ENCODE peak calls at places on chromosomes 11 and 22, in four cellular contexts. J, G, A and L are unnamed samples.

GRCh38 chr22:31377609-31378008 is 21.8 kb upstream of the DRG1 start:
- DNase-seq in J (no peak), G (peak), A (no peak), L (no peak)

GRCh38 chr11:94469416-94469815 is 24.2 kb downstream of the MRE11 start:
- DNase-seq in J (no peak), G (no peak), A (no peak), L (no peak)

GRCh38 chr11:6321961-6322362 is 1.7 kb upstream of the CAVIN3 start:
- DNase-seq in J (no peak), G (peak), A (no peak), L (peak)

GRCh38 chr11:61586792-61587430 is 6.0 kb upstream of the SYT7 start:
- DNase-seq in J (no peak), G (no peak), A (no peak), L (no peak)

GRCh38 chr22:33958741-33959140 is 38.5 kb upstream of the LARGE1 start:
- DNase-seq in J (no peak), G (no peak), A (no peak), L (no peak)

GRCh38 chr11:123653405-123653996 is 923 bp downstream of the SCN3B start:
- DNase-seq in J (no peak), G (no peak), A (no peak), L (peak)

GRCh38 chr22:28005513-28005912 is 86.5 kb upstream of the PITPNB start:
- DNase-seq in J (no peak), G (no peak), A (no peak), L (no peak)

GRCh38 chr11:26974068-26974790 is 19.7 kb upstream of the FIBIN start:
- DNase-seq in J (no peak), G (peak), A (no peak), L (no peak)

GRCh38 chr11:108551653-108552462 is 41.7 kb downstream of the EXPH5 start:
- DNase-seq in J (no peak), G (peak), A (no peak), L (no peak)

GRCh38 chr11:7072401-7073028 is 16.3 kb upstream of the RBMXL2 start:
- DNase-seq in J (no peak), G (no peak), A (no peak), L (no peak)

GRCh38 chr11:112318193-112318592 is 57.5 kb upstream of the PLET1 start:
- DNase-seq in J (no peak), G (peak), A (no peak), L (no peak)

GRCh38 chr11:36035999-36036398 is 92.1 kb downstream of the LDLRAD3 start:
- DNase-seq in J (no peak), G (no peak), A (no peak), L (no peak)

GRCh38 chr22:39630721-39631120 is 60.2 kb downstream of the CACNA1I start:
- DNase-seq in J (no peak), G (no peak), A (no peak), L (no peak)

GRCh38 chr11:66207816-66208215 is 60.6 kb upstream of the RAB1B start:
- DNase-seq in J (no peak), G (no peak), A (no peak), L (no peak)

GRCh38 chr22:36435516-36436415 is 45.7 kb downstream of the TXN2 start:
- DNase-seq in J (peak), G (no peak), A (no peak), L (no peak)

GRCh38 chr11:36500315-36500721 is 9.8 kb downstream of the TRAF6 start:
- DNase-seq in J (no peak), G (peak), A (no peak), L (no peak)

GRCh38 chr11:76763573-76764348 is 19.4 kb upstream of the TSKU start:
- DNase-seq in J (no peak), G (peak), A (no peak), L (no peak)

GRCh38 chr11:109251230-109251629 is 170.8 kb upstream of the C11orf87 start:
- DNase-seq in J (no peak), G (no peak), A (no peak), L (no peak)

GRCh38 chr22:20604776-20605221 is 97.4 kb downstream of the MED15 start:
- DNase-seq in J (no peak), G (no peak), A (no peak), L (peak)

GRCh38 chr11:1202776-1203504 is 19.9 kb upstream of the MUC5B start:
- DNase-seq in J (peak), G (peak), A (peak), L (no peak)

GRCh38 chr11:72233056-72233772 is 8.6 kb downstream of the INPPL1 start:
- DNase-seq in J (no peak), G (no peak), A (no peak), L (no peak)

GRCh38 chr22:38186429-38186828 is 4.8 kb upstream of the PLA2G6 start:
- DNase-seq in J (no peak), G (no peak), A (no peak), L (no peak)

GRCh38 chr11:80435345-80435744 is 994.5 kb upstream of the TENM4 start:
- DNase-seq in J (no peak), G (no peak), A (no peak), L (no peak)

GRCh38 chr11:121613724-121614123 is 161.0 kb upstream of the SORL1-AS1 start:
- DNase-seq in J (no peak), G (peak), A (no peak), L (no peak)

GRCh38 chr11:34068098-34068497 is 16.6 kb downstream of the CAPRIN1 start:
- DNase-seq in J (no peak), G (peak), A (no peak), L (no peak)

GRCh38 chr11:66218026-66218425 is 50.4 kb upstream of the RAB1B start:
- DNase-seq in J (no peak), G (no peak), A (no peak), L (no peak)

GRCh38 chr11:17439316-17439782 is 37.3 kb downstream of the ABCC8 start:
- DNase-seq in J (no peak), G (no peak), A (no peak), L (peak)

GRCh38 chr11:77083553-77084245 is 16.9 kb downstream of the CAPN5 start:
- DNase-seq in J (no peak), G (no peak), A (no peak), L (no peak)

GRCh38 chr11:57703341-57703740 is 8.7 kb downstream of the MED19 start:
- DNase-seq in J (no peak), G (no peak), A (no peak), L (no peak)

GRCh38 chr11:925496-926301 is at the start of gene AP2A2:
- DNase-seq in J (peak), G (peak), A (peak), L (peak)